ENCODE peak calls at places on chromosomes 13 and 19, in four cellular contexts. W is heart left ventricle; Y is CD4-positive, CD25-positive, alpha-beta regulatory T cell; Q is epithelial cell of esophagus. R is an unnamed sample.

GRCh38 chr13:103908274-103908673 is 842.1 kb upstream of the SLC10A2 start:
- DNase-seq in W (no peak), Y (no peak), Q (no peak), R (no peak)

GRCh38 chr13:105969761-105970160 is 565.7 kb downstream of the EFNB2 start:
- DNase-seq in W (no peak), Y (no peak), Q (no peak), R (no peak)

GRCh38 chr13:113179374-113180230 is 21.2 kb downstream of the PROZ start:
- DNase-seq in W (no peak), Y (no peak), Q (no peak), R (no peak)

GRCh38 chr13:107099661-107100060 is 531.7 kb upstream of the ARGLU1 start:
- DNase-seq in W (no peak), Y (no peak), Q (peak), R (no peak)

GRCh38 chr13:42367836-42368235 is 95.9 kb downstream of the AKAP11 start:
- DNase-seq in W (no peak), Y (no peak), Q (peak), R (no peak)

GRCh38 chr13:32986552-32986951 is 29.7 kb upstream of the KL start:
- DNase-seq in W (no peak), Y (no peak), Q (no peak), R (no peak)

GRCh38 chr19:35030257-35031071 is at the start of gene SCN1B:
- DNase-seq in W (peak), Y (no peak), Q (peak), R (peak)

GRCh38 chr19:30450101-30450500 is 77.9 kb downstream of the ZNF536 start:
- DNase-seq in W (no peak), Y (no peak), Q (no peak), R (no peak)

GRCh38 chr19:19737559-19738332 is 4.8 kb upstream of the ZNF14 start:
- DNase-seq in W (no peak), Y (no peak), Q (no peak), R (no peak)

GRCh38 chr19:19738564-19738963 is 5.7 kb upstream of the ZNF14 start:
- DNase-seq in W (no peak), Y (no peak), Q (no peak), R (no peak)

DNA sequence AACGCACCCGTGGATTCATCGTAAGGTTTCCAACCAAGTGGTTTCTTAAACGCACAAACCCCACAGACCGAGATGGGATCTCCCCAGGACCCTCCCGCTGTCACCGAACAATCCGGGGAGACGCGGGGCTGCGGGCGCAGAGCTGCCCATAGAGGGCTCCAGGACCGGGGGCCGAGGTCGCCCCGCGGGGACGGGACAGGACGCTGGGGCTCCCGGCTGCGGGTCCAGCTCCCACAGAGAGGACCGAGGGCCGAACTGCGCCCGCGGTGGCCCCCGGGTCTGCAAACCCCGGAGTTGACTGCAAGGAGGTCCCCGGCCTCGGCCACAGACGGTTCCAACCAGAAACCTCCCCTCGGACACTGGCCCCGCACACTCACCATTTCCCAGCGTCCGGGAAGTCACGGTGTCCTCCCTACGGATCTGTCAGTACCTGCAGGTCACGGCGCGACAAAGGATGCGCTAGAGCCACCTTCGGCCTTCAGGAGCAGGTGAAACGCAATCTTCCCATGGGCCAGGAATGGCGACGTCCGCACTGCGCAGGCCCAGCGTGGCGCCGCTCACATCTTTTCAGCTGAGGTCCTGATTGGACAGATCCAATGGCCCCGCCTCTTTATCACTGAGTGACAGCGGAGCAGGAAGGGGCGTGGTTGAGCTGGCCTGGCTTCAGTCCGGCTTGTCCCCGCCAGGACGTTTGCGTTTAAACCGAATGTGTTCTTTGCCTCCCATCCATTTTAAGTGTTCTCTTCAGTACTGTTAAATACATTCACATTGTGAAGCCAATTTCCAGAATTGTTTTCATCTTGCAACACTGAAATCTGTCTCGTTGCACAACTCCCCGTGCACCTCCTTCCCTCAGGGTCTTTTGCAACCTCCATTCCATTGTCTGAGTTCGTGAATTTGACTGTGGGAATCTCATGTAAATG is at the start of gene ZNF14:
- DNase-seq in W (peak), Y (peak), Q (peak), R (peak)
- H3K4me3 ChIP-seq in W (peak), Y (peak), Q (peak), R (peak)

GRCh38 chr19:42477933-42478332 is 35.2 kb upstream of the CXCL17 start:
- DNase-seq in W (no peak), Y (no peak), Q (no peak), R (no peak)

GRCh38 chr19:42474743-42475142 is 32.0 kb upstream of the CXCL17 start:
- DNase-seq in W (no peak), Y (no peak), Q (no peak), R (no peak)

GRCh38 chr19:42477117-42477516 is 34.4 kb upstream of the CXCL17 start:
- DNase-seq in W (no peak), Y (no peak), Q (no peak), R (no peak)

GRCh38 chr19:42473686-42474085 is 30.9 kb upstream of the CXCL17 start:
- DNase-seq in W (no peak), Y (no peak), Q (no peak), R (no peak)

DNA sequence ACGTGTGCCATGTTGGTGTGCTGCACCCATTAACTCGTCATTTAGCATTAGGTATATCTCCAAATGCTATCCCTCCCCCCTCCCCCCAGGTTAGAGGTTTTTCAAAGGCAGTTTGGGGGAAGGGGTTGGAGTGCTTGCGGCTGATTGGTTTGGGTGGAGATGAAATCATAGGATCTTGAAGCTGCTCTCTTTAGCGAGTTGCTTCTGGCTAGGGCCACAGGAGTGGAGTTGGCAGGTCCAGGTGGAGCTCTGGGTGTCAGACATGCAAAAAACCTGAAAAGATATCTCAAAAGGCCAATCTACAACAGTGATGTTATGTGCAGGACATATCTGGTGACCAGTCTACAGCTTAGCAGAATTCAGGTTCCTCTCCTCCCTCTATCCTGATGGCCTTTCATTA is 32.6 kb upstream of the CXCL17 start:
- DNase-seq in W (no peak), Y (no peak), Q (no peak), R (no peak)
- H3K4me3 ChIP-seq in W (no peak), Y (no peak), Q (no peak), R (no peak)

GRCh38 chr19:378706-379105 is 30.2 kb downstream of the C2CD4C start:
- DNase-seq in W (peak), Y (no peak), Q (no peak), R (no peak)

GRCh38 chr19:376111-376470 is 31.5 kb upstream of the MIER2 start:
- DNase-seq in W (peak), Y (no peak), Q (no peak), R (no peak)

GRCh38 chr19:377801-378581 is 31.0 kb downstream of the C2CD4C start:
- DNase-seq in W (peak), Y (no peak), Q (no peak), R (no peak)

GRCh38 chr19:383040-383439 is 25.9 kb downstream of the C2CD4C start:
- DNase-seq in W (peak), Y (no peak), Q (no peak), R (no peak)

DNA sequence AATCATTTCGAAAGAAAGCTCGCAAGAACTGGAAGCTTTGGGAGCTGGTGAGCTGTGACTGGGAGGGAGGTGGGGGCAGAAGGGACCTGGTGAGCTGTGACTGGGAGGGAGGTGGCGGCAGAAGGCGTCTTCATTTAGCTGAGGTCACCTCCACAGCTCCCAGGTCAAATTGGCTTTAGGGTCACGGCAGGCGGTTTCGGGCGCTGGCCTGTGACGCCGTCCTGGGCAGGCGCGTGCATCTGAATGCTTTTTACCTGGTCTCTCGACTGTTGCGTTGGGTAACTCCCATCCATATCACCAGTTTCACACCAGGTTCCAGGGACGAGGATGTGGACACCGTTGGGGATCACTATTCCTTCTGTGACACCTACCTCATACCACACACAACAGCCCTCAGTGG is 29.2 kb downstream of the C2CD4C start:
- DNase-seq in W (peak), Y (no peak), Q (no peak), R (no peak)
- H3K4me3 ChIP-seq in W (no peak), Y (no peak), Q (no peak), R (no peak)

GRCh38 chr19:11355160-11356073 is at the start of gene PLPPR2:
- DNase-seq in W (peak), Y (peak), Q (peak), R (peak)
- H3K4me3 ChIP-seq in W (peak), Y (peak), Q (peak), R (peak)

DNA sequence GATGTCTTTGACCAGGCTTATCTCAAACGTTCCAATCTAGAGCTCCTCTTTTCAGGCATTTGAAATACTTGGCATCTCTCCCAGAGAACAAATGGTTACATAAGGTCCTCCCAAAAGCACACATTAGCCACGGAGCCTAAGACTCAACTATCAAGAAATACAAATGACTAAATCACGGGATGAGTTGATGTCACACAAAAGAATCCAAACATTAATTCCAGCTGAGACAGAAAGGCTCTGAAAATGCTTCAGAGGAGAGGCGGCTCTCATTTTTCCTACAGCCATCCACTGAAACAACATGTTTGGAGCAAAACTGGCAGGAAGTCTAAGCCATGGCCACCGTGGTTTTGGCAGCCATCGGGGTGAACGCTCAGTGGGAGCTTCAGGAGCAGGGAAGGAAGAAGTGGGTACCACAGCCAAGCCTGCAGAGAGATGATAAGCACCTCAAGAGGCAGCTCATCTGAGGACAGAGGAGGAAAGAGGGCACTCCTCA is 122.5 kb downstream of the STK24 start:
- DNase-seq in W (no peak), Y (no peak), Q (peak), R (no peak)
- H3K4me3 ChIP-seq in W (no peak), Y (no peak), Q (no peak), R (no peak)

GRCh38 chr13:50127017-50127725 is 111.9 kb downstream of the KCNRG start:
- DNase-seq in W (peak), Y (peak), Q (no peak), R (peak)
- H3K4me3 ChIP-seq in W (peak), Y (peak), Q (peak), R (no peak)

GRCh38 chr13:37598572-37598971 is at the start of gene POSTN:
- DNase-seq in W (no peak), Y (no peak), Q (no peak), R (no peak)
- H3K4me3 ChIP-seq in W (peak), Y (no peak), Q (no peak), R (no peak)

DNA sequence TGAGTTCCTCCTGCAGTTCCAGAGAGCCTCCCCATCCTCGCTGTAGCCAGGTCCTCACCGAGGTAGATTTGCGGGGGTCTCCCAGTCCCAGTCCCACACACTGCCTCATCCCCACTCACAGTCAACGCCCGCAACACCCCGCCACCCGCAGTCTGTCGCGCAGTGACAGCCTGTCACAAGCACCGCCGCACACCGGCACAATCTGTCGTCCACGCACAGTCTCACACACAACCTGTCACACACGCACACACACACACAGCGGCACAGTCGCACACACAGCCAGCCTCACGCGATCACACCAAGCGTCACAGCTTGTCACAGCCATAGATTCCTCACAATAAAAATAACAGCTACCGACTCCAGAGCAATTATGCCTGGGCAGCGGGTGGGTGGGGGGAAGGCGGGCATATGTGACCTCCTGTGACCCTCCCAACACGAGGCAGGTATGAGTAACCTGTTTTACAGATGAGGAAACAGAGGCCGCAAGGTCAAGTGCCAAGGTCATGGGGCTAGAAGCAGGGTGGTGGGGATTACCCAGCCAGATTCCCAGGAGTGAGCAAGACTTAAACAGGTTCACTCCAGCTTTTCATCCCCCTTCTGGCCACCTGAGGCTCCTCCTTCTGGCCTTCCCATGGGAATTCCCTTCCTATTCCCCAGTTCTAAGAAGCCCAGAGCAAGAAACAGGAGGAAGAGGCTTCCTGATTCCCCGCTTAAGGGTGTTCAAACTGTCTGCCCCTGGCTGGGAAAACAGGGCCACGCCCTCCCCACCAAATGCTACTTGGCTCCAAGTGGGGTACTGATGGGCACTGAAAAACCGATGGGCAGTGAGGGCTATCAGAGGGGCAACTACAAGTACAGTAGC is 13.9 kb downstream of the NFIX start:
- DNase-seq in W (no peak), Y (no peak), Q (no peak), R (no peak)
- H3K4me3 ChIP-seq in W (no peak), Y (no peak), Q (no peak), R (no peak)

DNA sequence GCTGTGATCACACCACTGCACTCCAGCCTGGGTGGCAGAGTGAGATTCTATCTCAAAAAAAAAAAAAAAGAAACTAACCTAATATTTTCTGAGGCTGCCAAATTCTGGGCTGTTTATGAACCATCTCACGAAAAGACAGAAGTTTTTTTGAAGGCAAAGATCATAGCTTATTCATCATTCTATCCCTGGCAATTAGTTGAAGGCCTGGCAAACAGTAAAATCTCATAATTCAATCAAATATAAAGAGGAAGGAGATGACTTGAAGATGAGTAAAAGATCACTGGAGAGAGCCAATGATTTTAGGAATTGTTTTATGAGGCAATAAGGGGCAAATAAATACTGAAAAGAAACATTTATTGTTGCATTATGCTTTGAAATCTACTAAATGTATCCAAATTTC is 216.5 kb downstream of the DCLK1 start:
- DNase-seq in W (no peak), Y (no peak), Q (no peak), R (no peak)
- H3K4me3 ChIP-seq in W (no peak), Y (no peak), Q (no peak), R (no peak)

R was measured in body of pancreas.